ENCODE peak calls at places on chromosomes 11 and 22, in four cellular contexts. K is WTC11, W is HepG2, E is K562. R is an unnamed sample.

GRCh38 chr11:109784536-109784935 is 308.7 kb upstream of the ZC3H12C start:
- DNase-seq in K (no peak), W (no peak), E (no peak), R (no peak)

GRCh38 chr11:13114566-13115465 is 105.7 kb downstream of the RASSF10 start:
- DNase-seq in W (peak), K (peak), E (peak), R (no peak)

GRCh38 chr11:93000511-93001476 is 31.3 kb downstream of the MTNR1B start:
- DNase-seq in W (peak), K (no peak), E (no peak), R (no peak)

GRCh38 chr11:35151896-35152295 is 12.9 kb downstream of the CD44 start:
- DNase-seq in E (no peak), K (peak), W (no peak), R (no peak)

GRCh38 chr11:130181295-130182272 is 22.0 kb downstream of the ST14 start:
- DNase-seq in W (peak), E (no peak), K (no peak), R (no peak)

GRCh38 chr11:17528906-17529813 is 15.1 kb downstream of the USH1C start:
- DNase-seq in E (no peak), W (no peak), K (no peak), R (no peak)

GRCh38 chr11:87137711-87138110 is 100.0 kb downstream of the TMEM135 start:
- DNase-seq in E (no peak), W (no peak), K (no peak), R (no peak)

GRCh38 chr11:29432719-29433325 is 584.0 kb downstream of the KCNA4 start:
- DNase-seq in W (peak), K (no peak), E (peak), R (no peak)

GRCh38 chr11:2446590-2447252 is 1.9 kb downstream of the KCNQ1 start:
- DNase-seq in E (no peak), K (no peak), W (no peak), R (no peak)

GRCh38 chr11:19232910-19233503 is 7.7 kb downstream of the E2F8 start:
- DNase-seq in K (no peak), W (no peak), E (no peak), R (no peak)

GRCh38 chr11:72466410-72466809 is 32.1 kb upstream of the CLPB start:
- DNase-seq in K (no peak), W (no peak), E (no peak), R (no peak)

GRCh38 chr11:62420882-62421281 is 2.0 kb downstream of the SCGB1A1 start:
- DNase-seq in E (no peak), W (no peak), K (no peak), R (no peak)

GRCh38 chr11:44112083-44112865 is 16.8 kb downstream of the EXT2 start:
- DNase-seq in K (no peak), W (no peak), E (no peak), R (no peak)

GRCh38 chr11:31997955-31998354 is 92.9 kb upstream of the RCN1 start:
- DNase-seq in K (no peak), E (no peak), W (no peak), R (no peak)

GRCh38 chr11:1939006-1939626 is 8.0 kb upstream of the MRPL23 start:
- DNase-seq in K (no peak), W (no peak), E (no peak), R (no peak)

GRCh38 chr11:72598901-72599300 is 75.3 kb downstream of the PDE2A start:
- DNase-seq in W (peak), E (peak), K (peak), R (no peak)

GRCh38 chr11:60937811-60938210 is 13.6 kb downstream of the TMEM132A start:
- DNase-seq in W (no peak), K (no peak), E (no peak), R (no peak)

GRCh38 chr11:127345819-127346459 is 345.4 kb upstream of the KIRREL3 start:
- DNase-seq in E (peak), W (peak), K (peak), R (no peak)

GRCh38 chr11:131938321-131938751 is 567.9 kb downstream of the NTM start:
- DNase-seq in W (no peak), E (no peak), K (no peak), R (peak)

GRCh38 chr22:37922177-37922576 is 16.1 kb downstream of the MICALL1 start:
- DNase-seq in W (no peak), E (no peak), K (no peak), R (no peak)

GRCh38 chr11:34174411-34175041 is 69.1 kb downstream of the NAT10 start:
- DNase-seq in K (peak), W (peak), E (peak), R (no peak)

GRCh38 chr22:48065852-48066251 is 1303.4 kb downstream of the TBC1D22A start:
- DNase-seq in W (no peak), K (no peak), E (no peak), R (no peak)

GRCh38 chr11:1858154-1858553 is 5.3 kb downstream of the LSP1 start:
- DNase-seq in W (no peak), E (no peak), K (no peak), R (no peak)

GRCh38 chr11:124739479-124740276 is at the start of gene NRGN:
- DNase-seq in K (peak), E (peak), W (peak), R (no peak)

GRCh38 chr11:73656985-73657384 is 10.6 kb downstream of the PLEKHB1 start:
- DNase-seq in K (no peak), W (no peak), E (no peak), R (no peak)

GRCh38 chr11:124123587-124123986 is 8.3 kb downstream of the VWA5A start:
- DNase-seq in E (peak), W (no peak), K (peak), R (no peak)

GRCh38 chr11:11401960-11402359 is 48.9 kb upstream of the CSNK2A3 start:
- DNase-seq in K (no peak), E (no peak), W (no peak), R (no peak)

GRCh38 chr11:11397043-11397415 is 44.0 kb upstream of the CSNK2A3 start:
- DNase-seq in E (no peak), W (no peak), K (no peak), R (no peak)

GRCh38 chr11:11403763-11404725 is 51.0 kb upstream of the CSNK2A3 start:
- DNase-seq in W (no peak), K (no peak), E (no peak), R (no peak)

GRCh38 chr11:11400121-11400520 is 47.1 kb upstream of the CSNK2A3 start:
- DNase-seq in E (no peak), K (no peak), W (no peak), R (no peak)

GRCh38 chr11:11400635-11401232 is 47.7 kb upstream of the CSNK2A3 start:
- DNase-seq in E (peak), K (peak), W (peak), R (no peak)
- TF ChIP-seq CREM in E (no peak), K (no peak), W (no peak), R (no peak)

GRCh38 chr22:45742866-45743450 is 71.3 kb downstream of the ATXN10 start:
- DNase-seq in K (no peak), E (no peak), W (peak), R (no peak)

GRCh38 chr22:45740236-45740635 is 68.6 kb downstream of the ATXN10 start:
- DNase-seq in E (no peak), K (no peak), W (no peak), R (no peak)

GRCh38 chr22:45743687-45744086 is 72.1 kb downstream of the ATXN10 start:
- DNase-seq in E (no peak), W (peak), K (no peak), R (no peak)

DNA sequence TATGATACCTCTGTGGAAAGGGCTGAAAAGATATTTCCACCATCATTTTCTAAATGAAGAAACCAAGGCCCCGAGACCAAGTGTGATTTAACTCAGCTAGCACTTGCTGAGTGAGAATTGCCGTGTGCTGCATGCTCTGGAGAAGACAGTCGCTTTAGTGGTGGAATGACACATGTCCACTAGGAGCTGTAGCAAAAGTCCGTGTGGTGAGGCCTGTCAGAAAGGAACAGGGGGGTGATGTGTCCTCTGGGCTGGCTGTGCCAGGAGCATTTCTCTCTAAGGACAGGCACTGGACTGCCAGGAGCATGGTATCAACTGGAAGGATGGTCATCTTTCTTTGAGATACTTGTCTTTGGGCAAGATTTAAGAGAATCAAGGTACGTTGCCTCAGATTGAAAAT is 72.8 kb downstream of the ATXN10 start:
- DNase-seq in W (no peak), K (no peak), E (no peak), R (no peak)
- TF ChIP-seq CREM in W (no peak), K (no peak), E (no peak), R (no peak)

DNA sequence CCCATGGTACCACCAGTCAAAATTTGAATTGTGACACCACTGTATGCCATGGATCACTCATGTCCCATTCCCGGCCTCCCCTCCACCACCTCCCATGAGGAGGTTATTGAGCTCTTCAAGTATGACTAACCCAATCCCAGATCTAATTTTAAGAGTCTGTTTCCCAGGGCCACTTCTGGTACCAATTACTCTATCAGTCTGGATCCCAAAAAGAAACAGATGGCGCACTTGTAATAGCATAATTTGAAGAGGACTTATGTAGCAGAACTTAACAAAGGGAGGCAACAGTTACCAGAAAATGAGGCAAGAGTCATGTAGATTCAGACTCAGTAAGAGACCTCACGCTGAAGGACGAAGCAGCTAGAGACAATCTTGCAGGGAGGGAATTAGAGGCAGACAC is 47.0 kb downstream of the DDX6 start:
- DNase-seq in W (no peak), K (no peak), E (no peak), R (no peak)
- TF ChIP-seq CREM in W (no peak), K (no peak), E (no peak), R (no peak)

GRCh38 chr11:66467756-66468155 is 1.1 kb downstream of the PELI3 start:
- DNase-seq in K (no peak), E (no peak), W (no peak), R (no peak)
- TF ChIP-seq CREM in K (no peak), E (no peak), W (no peak), R (no peak)

DNA sequence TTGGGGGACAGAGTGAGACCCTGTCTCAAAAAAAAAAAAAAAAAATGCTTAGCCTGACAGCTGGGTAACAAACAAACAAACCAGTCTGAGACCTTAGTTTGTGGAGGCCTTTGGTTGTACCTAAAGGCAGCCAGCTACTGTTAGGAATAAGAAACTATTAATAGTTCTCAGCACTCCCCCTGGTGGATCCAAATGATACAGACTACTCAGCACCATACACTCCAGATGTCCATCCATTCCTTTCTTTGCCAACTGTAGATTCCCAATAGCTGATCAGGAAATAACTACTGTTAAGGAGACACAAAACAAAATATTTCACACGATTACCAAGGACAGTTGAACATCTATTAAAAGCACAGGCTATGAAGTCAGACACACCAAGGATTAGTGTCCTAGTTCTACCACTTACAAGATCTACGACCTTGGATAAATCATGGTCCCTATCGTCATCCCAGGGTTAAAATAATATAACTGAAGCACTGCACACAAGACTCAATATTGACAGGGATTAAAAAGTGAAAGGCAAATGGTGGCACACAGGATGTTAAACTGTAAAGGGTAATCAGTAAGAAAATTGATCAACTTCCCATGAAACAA is 17.2 kb downstream of the CLDN25 start:
- DNase-seq in K (no peak), E (peak), W (peak), R (no peak)
- TF ChIP-seq CREM in K (no peak), E (no peak), W (no peak), R (no peak)

GRCh38 chr11:95884802-95885201 is 39.1 kb downstream of the MTMR2 start:
- DNase-seq in E (no peak), W (no peak), K (no peak), R (no peak)

GRCh38 chr11:95886462-95886861 is 37.4 kb downstream of the MTMR2 start:
- DNase-seq in E (no peak), W (no peak), K (no peak), R (no peak)

GRCh38 chr11:95883381-95883780 is 40.5 kb downstream of the MTMR2 start:
- DNase-seq in W (no peak), E (no peak), K (no peak), R (no peak)

GRCh38 chr11:95888439-95888838 is 35.5 kb downstream of the MTMR2 start:
- DNase-seq in E (no peak), K (no peak), W (no peak), R (no peak)

DNA sequence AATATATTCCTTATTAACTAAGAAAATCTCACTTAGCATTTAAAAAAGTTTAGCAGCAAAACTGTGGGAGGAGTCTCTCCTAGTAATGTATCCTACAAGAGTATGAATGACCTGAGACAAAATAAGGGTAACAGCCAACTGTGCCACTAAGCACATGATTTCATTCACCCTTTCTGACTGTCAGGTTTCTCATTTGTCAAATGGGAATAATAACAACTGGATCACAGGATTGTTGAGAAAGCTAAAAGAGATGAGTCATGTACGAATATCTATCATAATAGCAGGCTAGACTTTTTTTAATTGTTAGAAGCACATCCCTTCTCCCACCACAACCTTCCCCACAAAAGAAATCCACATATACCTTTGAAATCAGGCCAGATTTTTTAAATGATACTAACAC is 39.5 kb downstream of the MTMR2 start:
- DNase-seq in W (no peak), E (no peak), K (no peak), R (no peak)
- TF ChIP-seq CREM in W (no peak), E (no peak), K (no peak), R (no peak)

DNA sequence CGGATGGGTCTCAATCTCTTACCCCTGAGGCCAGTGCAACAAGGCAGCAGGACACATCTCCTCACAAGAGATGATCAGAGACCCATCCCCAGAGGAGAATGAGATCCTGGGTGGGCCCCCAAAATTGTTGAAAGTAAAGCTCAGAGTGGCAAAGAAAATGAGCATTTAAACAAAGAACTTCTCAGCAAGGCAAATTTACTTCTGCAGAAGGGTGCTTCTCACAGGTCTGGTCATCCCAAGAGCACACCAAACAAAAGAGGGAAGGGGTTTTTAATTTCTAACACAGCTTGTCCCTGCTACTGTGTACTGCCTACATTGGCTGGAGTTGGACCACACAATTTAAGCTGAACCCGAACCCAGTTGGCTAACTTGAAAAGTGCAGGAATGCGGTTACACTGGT is 1628.6 kb upstream of the RAG2 start:
- DNase-seq in K (no peak), E (no peak), W (no peak), R (no peak)
- TF ChIP-seq CREM in K (no peak), E (no peak), W (no peak), R (no peak)

R was measured in GM12878.